ENCODE peak calls at places on chromosomes 13 and 19, in nine cellular contexts. One of them, this sample, is unnamed.

GRCh38 chr19:33376423-33376822 is 2.9 kb downstream of the CEBPG start:
- DNase-seq in heart left ventricle: peak
- DNase-seq in AG04450: no peak
- DNase-seq in cardiac fibroblast: peak
- DNase-seq in mucosa of descending colon: peak
- DNase-seq in thoracic aorta: peak
- DNase-seq in ovary: peak
- DNase-seq in tibial nerve: peak
- DNase-seq in CD8-positive, alpha-beta T cell: no peak
- DNase-seq in this sample: peak

GRCh38 chr19:40347476-40348124 is 597 bp downstream of the C19orf47 start:
- DNase-seq in heart left ventricle: no peak
- DNase-seq in AG04450: no peak
- DNase-seq in cardiac fibroblast: no peak
- DNase-seq in mucosa of descending colon: no peak
- DNase-seq in thoracic aorta: no peak
- DNase-seq in ovary: no peak
- DNase-seq in tibial nerve: no peak
- DNase-seq in CD8-positive, alpha-beta T cell: no peak
- DNase-seq in this sample: no peak

GRCh38 chr13:69585656-69586055 is 522.0 kb upstream of the ATXN8OS start:
- DNase-seq in heart left ventricle: no peak
- DNase-seq in AG04450: no peak
- DNase-seq in cardiac fibroblast: no peak
- DNase-seq in mucosa of descending colon: no peak
- DNase-seq in thoracic aorta: no peak
- DNase-seq in ovary: no peak
- DNase-seq in tibial nerve: no peak
- DNase-seq in CD8-positive, alpha-beta T cell: no peak
- DNase-seq in this sample: no peak

GRCh38 chr19:11446652-11447301 is 11.3 kb downstream of the PRKCSH start:
- DNase-seq in heart left ventricle: peak
- DNase-seq in AG04450: no peak
- DNase-seq in cardiac fibroblast: peak
- DNase-seq in mucosa of descending colon: no peak
- DNase-seq in thoracic aorta: no peak
- DNase-seq in ovary: peak
- DNase-seq in tibial nerve: no peak
- DNase-seq in CD8-positive, alpha-beta T cell: peak
- DNase-seq in this sample: no peak

GRCh38 chr19:21697698-21698097 is 69.7 kb downstream of the ZNF100 start:
- DNase-seq in heart left ventricle: no peak
- DNase-seq in AG04450: no peak
- DNase-seq in cardiac fibroblast: no peak
- DNase-seq in mucosa of descending colon: no peak
- DNase-seq in thoracic aorta: no peak
- DNase-seq in ovary: no peak
- DNase-seq in tibial nerve: no peak
- DNase-seq in CD8-positive, alpha-beta T cell: no peak
- DNase-seq in this sample: no peak

GRCh38 chr13:114058051-114058867 is 74.2 kb downstream of the RASA3 start:
- DNase-seq in heart left ventricle: no peak
- DNase-seq in AG04450: no peak
- DNase-seq in cardiac fibroblast: no peak
- DNase-seq in mucosa of descending colon: no peak
- DNase-seq in thoracic aorta: no peak
- DNase-seq in ovary: no peak
- DNase-seq in tibial nerve: no peak
- DNase-seq in CD8-positive, alpha-beta T cell: no peak
- DNase-seq in this sample: no peak

GRCh38 chr19:11286312-11286974 is 9.5 kb upstream of the TSPAN16 start:
- DNase-seq in heart left ventricle: peak
- DNase-seq in AG04450: peak
- DNase-seq in cardiac fibroblast: peak
- DNase-seq in mucosa of descending colon: no peak
- DNase-seq in thoracic aorta: no peak
- DNase-seq in ovary: no peak
- DNase-seq in tibial nerve: no peak
- DNase-seq in CD8-positive, alpha-beta T cell: no peak
- DNase-seq in this sample: no peak

GRCh38 chr13:43087960-43088580 is 64.7 kb downstream of the DNAJC15 start:
- DNase-seq in heart left ventricle: no peak
- DNase-seq in AG04450: no peak
- DNase-seq in cardiac fibroblast: peak
- DNase-seq in mucosa of descending colon: no peak
- DNase-seq in thoracic aorta: no peak
- DNase-seq in ovary: no peak
- DNase-seq in tibial nerve: no peak
- DNase-seq in CD8-positive, alpha-beta T cell: no peak
- DNase-seq in this sample: no peak

GRCh38 chr19:18704054-18704453 is 20.6 kb downstream of the CRTC1 start:
- DNase-seq in heart left ventricle: no peak
- DNase-seq in AG04450: no peak
- DNase-seq in cardiac fibroblast: no peak
- DNase-seq in mucosa of descending colon: no peak
- DNase-seq in thoracic aorta: no peak
- DNase-seq in ovary: no peak
- DNase-seq in tibial nerve: no peak
- DNase-seq in CD8-positive, alpha-beta T cell: no peak
- DNase-seq in this sample: no peak

GRCh38 chr13:108974686-108975085 is 345.3 kb downstream of the MYO16 start:
- DNase-seq in heart left ventricle: no peak
- DNase-seq in AG04450: no peak
- DNase-seq in cardiac fibroblast: no peak
- DNase-seq in mucosa of descending colon: no peak
- DNase-seq in thoracic aorta: no peak
- DNase-seq in ovary: no peak
- DNase-seq in tibial nerve: no peak
- DNase-seq in CD8-positive, alpha-beta T cell: no peak
- DNase-seq in this sample: no peak

GRCh38 chr13:95292622-95293021 is 8.6 kb downstream of the ABCC4 start:
- DNase-seq in heart left ventricle: no peak
- DNase-seq in AG04450: no peak
- DNase-seq in cardiac fibroblast: no peak
- DNase-seq in mucosa of descending colon: no peak
- DNase-seq in thoracic aorta: no peak
- DNase-seq in ovary: no peak
- DNase-seq in tibial nerve: no peak
- DNase-seq in CD8-positive, alpha-beta T cell: no peak
- DNase-seq in this sample: no peak

GRCh38 chr19:11203194-11204075 is 6.1 kb upstream of the KANK2 start:
- DNase-seq in heart left ventricle: peak
- DNase-seq in AG04450: peak
- DNase-seq in cardiac fibroblast: peak
- DNase-seq in mucosa of descending colon: peak
- DNase-seq in thoracic aorta: peak
- DNase-seq in ovary: peak
- DNase-seq in tibial nerve: peak
- DNase-seq in CD8-positive, alpha-beta T cell: peak
- DNase-seq in this sample: no peak

GRCh38 chr19:56917998-56918397 is 77.5 kb upstream of the PEG3 start:
- DNase-seq in heart left ventricle: no peak
- DNase-seq in AG04450: no peak
- DNase-seq in cardiac fibroblast: no peak
- DNase-seq in mucosa of descending colon: no peak
- DNase-seq in thoracic aorta: no peak
- DNase-seq in ovary: no peak
- DNase-seq in tibial nerve: no peak
- DNase-seq in CD8-positive, alpha-beta T cell: no peak
- DNase-seq in this sample: no peak

GRCh38 chr19:38928406-38929001 is 2.1 kb downstream of the SARS2 start:
- DNase-seq in heart left ventricle: no peak
- DNase-seq in AG04450: no peak
- DNase-seq in cardiac fibroblast: no peak
- DNase-seq in mucosa of descending colon: no peak
- DNase-seq in thoracic aorta: no peak
- DNase-seq in ovary: no peak
- DNase-seq in tibial nerve: no peak
- DNase-seq in CD8-positive, alpha-beta T cell: no peak
- DNase-seq in this sample: no peak

GRCh38 chr19:47745010-47745901 is at the start of gene NOP53:
- DNase-seq in heart left ventricle: peak
- DNase-seq in AG04450: peak
- DNase-seq in cardiac fibroblast: peak
- DNase-seq in mucosa of descending colon: peak
- DNase-seq in thoracic aorta: peak
- DNase-seq in ovary: peak
- DNase-seq in tibial nerve: peak
- DNase-seq in CD8-positive, alpha-beta T cell: peak
- DNase-seq in this sample: peak

GRCh38 chr19:47750752-47751151 is 5.4 kb downstream of the NOP53 start:
- DNase-seq in heart left ventricle: no peak
- DNase-seq in AG04450: no peak
- DNase-seq in cardiac fibroblast: no peak
- DNase-seq in mucosa of descending colon: no peak
- DNase-seq in thoracic aorta: no peak
- DNase-seq in ovary: no peak
- DNase-seq in tibial nerve: no peak
- DNase-seq in CD8-positive, alpha-beta T cell: no peak
- DNase-seq in this sample: no peak

GRCh38 chr19:47752440-47753211 is 7.3 kb downstream of the NOP53 start:
- DNase-seq in heart left ventricle: no peak
- DNase-seq in AG04450: no peak
- DNase-seq in cardiac fibroblast: no peak
- DNase-seq in mucosa of descending colon: no peak
- DNase-seq in thoracic aorta: no peak
- DNase-seq in ovary: no peak
- DNase-seq in tibial nerve: no peak
- DNase-seq in CD8-positive, alpha-beta T cell: no peak
- DNase-seq in this sample: no peak

GRCh38 chr19:47754206-47755064 is 9.1 kb downstream of the NOP53 start:
- DNase-seq in heart left ventricle: no peak
- DNase-seq in AG04450: no peak
- DNase-seq in cardiac fibroblast: no peak
- DNase-seq in mucosa of descending colon: no peak
- DNase-seq in thoracic aorta: no peak
- DNase-seq in ovary: no peak
- DNase-seq in tibial nerve: no peak
- DNase-seq in CD8-positive, alpha-beta T cell: no peak
- DNase-seq in this sample: no peak

GRCh38 chr19:47749326-47749725 is 4.0 kb downstream of the NOP53 start:
- DNase-seq in heart left ventricle: no peak
- DNase-seq in AG04450: no peak
- DNase-seq in cardiac fibroblast: no peak
- DNase-seq in mucosa of descending colon: no peak
- DNase-seq in thoracic aorta: no peak
- DNase-seq in ovary: no peak
- DNase-seq in tibial nerve: no peak
- DNase-seq in CD8-positive, alpha-beta T cell: no peak
- DNase-seq in this sample: no peak
- H3K4me3 ChIP-seq in heart left ventricle: no peak
- H3K4me3 ChIP-seq in AG04450: no peak
- H3K4me3 ChIP-seq in cardiac fibroblast: no peak
- H3K4me3 ChIP-seq in mucosa of descending colon: no peak
- H3K4me3 ChIP-seq in thoracic aorta: no peak
- H3K4me3 ChIP-seq in ovary: no peak
- H3K4me3 ChIP-seq in tibial nerve: no peak
- H3K4me3 ChIP-seq in CD8-positive, alpha-beta T cell: no peak
- H3K4me3 ChIP-seq in this sample: no peak

GRCh38 chr19:16441661-16442071 is 30.1 kb downstream of the EPS15L1 start:
- DNase-seq in heart left ventricle: no peak
- DNase-seq in AG04450: no peak
- DNase-seq in cardiac fibroblast: no peak
- DNase-seq in mucosa of descending colon: no peak
- DNase-seq in thoracic aorta: no peak
- DNase-seq in ovary: no peak
- DNase-seq in tibial nerve: no peak
- DNase-seq in CD8-positive, alpha-beta T cell: peak
- DNase-seq in this sample: no peak
- TF ChIP-seq CTCF in heart left ventricle: peak
- TF ChIP-seq CTCF in AG04450: peak
- TF ChIP-seq CTCF in cardiac fibroblast: peak
- TF ChIP-seq CTCF in mucosa of descending colon: no peak
- TF ChIP-seq CTCF in thoracic aorta: no peak
- TF ChIP-seq CTCF in ovary: no peak
- TF ChIP-seq CTCF in tibial nerve: no peak
- TF ChIP-seq CTCF in CD8-positive, alpha-beta T cell: peak
- TF ChIP-seq CTCF in this sample: peak

GRCh38 chr13:28402057-28402381 is 92.9 kb downstream of the FLT1 start:
- DNase-seq in heart left ventricle: no peak
- DNase-seq in AG04450: peak
- DNase-seq in cardiac fibroblast: no peak
- DNase-seq in mucosa of descending colon: no peak
- DNase-seq in thoracic aorta: no peak
- DNase-seq in ovary: no peak
- DNase-seq in tibial nerve: no peak
- DNase-seq in CD8-positive, alpha-beta T cell: no peak
- DNase-seq in this sample: no peak
- H3K4me3 ChIP-seq in heart left ventricle: no peak
- H3K4me3 ChIP-seq in AG04450: no peak
- H3K4me3 ChIP-seq in cardiac fibroblast: no peak
- H3K4me3 ChIP-seq in mucosa of descending colon: no peak
- H3K4me3 ChIP-seq in thoracic aorta: no peak
- H3K4me3 ChIP-seq in ovary: no peak
- H3K4me3 ChIP-seq in tibial nerve: no peak
- H3K4me3 ChIP-seq in CD8-positive, alpha-beta T cell: no peak
- H3K4me3 ChIP-seq in this sample: no peak

GRCh38 chr19:29293292-29293691 is 80.3 kb upstream of the UQCRFS1 start:
- DNase-seq in heart left ventricle: no peak
- DNase-seq in AG04450: no peak
- DNase-seq in cardiac fibroblast: no peak
- DNase-seq in mucosa of descending colon: no peak
- DNase-seq in thoracic aorta: no peak
- DNase-seq in ovary: no peak
- DNase-seq in tibial nerve: no peak
- DNase-seq in CD8-positive, alpha-beta T cell: no peak
- DNase-seq in this sample: no peak

GRCh38 chr19:29292146-29292545 is 79.2 kb upstream of the UQCRFS1 start:
- DNase-seq in heart left ventricle: no peak
- DNase-seq in AG04450: no peak
- DNase-seq in cardiac fibroblast: no peak
- DNase-seq in mucosa of descending colon: no peak
- DNase-seq in thoracic aorta: no peak
- DNase-seq in ovary: no peak
- DNase-seq in tibial nerve: no peak
- DNase-seq in CD8-positive, alpha-beta T cell: no peak
- DNase-seq in this sample: no peak

GRCh38 chr19:29289020-29289419 is 76.1 kb upstream of the UQCRFS1 start:
- DNase-seq in heart left ventricle: no peak
- DNase-seq in AG04450: no peak
- DNase-seq in cardiac fibroblast: no peak
- DNase-seq in mucosa of descending colon: no peak
- DNase-seq in thoracic aorta: no peak
- DNase-seq in ovary: no peak
- DNase-seq in tibial nerve: no peak
- DNase-seq in CD8-positive, alpha-beta T cell: no peak
- DNase-seq in this sample: no peak

GRCh38 chr19:29292562-29292961 is 79.6 kb upstream of the UQCRFS1 start:
- DNase-seq in heart left ventricle: no peak
- DNase-seq in AG04450: no peak
- DNase-seq in cardiac fibroblast: no peak
- DNase-seq in mucosa of descending colon: no peak
- DNase-seq in thoracic aorta: no peak
- DNase-seq in ovary: no peak
- DNase-seq in tibial nerve: no peak
- DNase-seq in CD8-positive, alpha-beta T cell: no peak
- DNase-seq in this sample: no peak

DNA sequence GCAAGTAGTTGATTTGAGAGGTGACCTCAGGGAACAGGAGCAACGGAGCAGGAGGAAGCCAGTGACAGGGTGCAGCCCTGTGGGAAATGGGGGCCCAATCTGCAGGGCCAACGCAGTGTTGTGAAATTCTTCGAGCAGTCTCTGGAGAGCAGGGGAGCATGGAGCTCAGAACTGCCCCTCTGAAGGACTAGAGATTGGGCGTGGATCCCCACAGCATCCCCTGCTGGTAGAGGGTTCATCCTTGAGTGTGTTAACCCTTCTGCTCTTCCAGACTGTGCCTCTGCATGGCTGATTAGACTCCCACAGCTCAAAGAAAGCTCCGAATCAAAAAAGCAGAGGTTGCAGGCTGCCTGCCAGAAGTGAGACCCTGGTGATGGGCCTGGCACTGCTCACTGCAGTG is 77.9 kb upstream of the UQCRFS1 start:
- DNase-seq in heart left ventricle: no peak
- DNase-seq in AG04450: no peak
- DNase-seq in cardiac fibroblast: no peak
- DNase-seq in mucosa of descending colon: no peak
- DNase-seq in thoracic aorta: no peak
- DNase-seq in ovary: no peak
- DNase-seq in tibial nerve: no peak
- DNase-seq in CD8-positive, alpha-beta T cell: no peak
- DNase-seq in this sample: no peak
- TF ChIP-seq CTCF in heart left ventricle: no peak
- TF ChIP-seq CTCF in AG04450: no peak
- TF ChIP-seq CTCF in cardiac fibroblast: no peak
- TF ChIP-seq CTCF in mucosa of descending colon: no peak
- TF ChIP-seq CTCF in thoracic aorta: no peak
- TF ChIP-seq CTCF in ovary: no peak
- TF ChIP-seq CTCF in tibial nerve: no peak
- TF ChIP-seq CTCF in CD8-positive, alpha-beta T cell: no peak
- TF ChIP-seq CTCF in this sample: no peak